ENCODE peak calls at places on chromosomes 12 and 14, in eight cellular contexts. W is NCI-H1105; H is fibroblast of lung; N is nephron progenitor cell; K is AG04450; U is activated naive CD4-positive, alpha-beta T cell; J is RWPE1; P is NCI-H82. I is an unnamed sample.

GRCh38 chr14:23408307-23408630 is 196 bp upstream of the MYH6 start:
- DNase-seq in U (no peak), K (no peak), W (no peak), J (no peak), H (no peak), P (no peak), N (no peak), I (no peak)

GRCh38 chr14:90375934-90376333 is 20.9 kb upstream of the CALM1 start:
- DNase-seq in H (no peak), W (no peak), N (no peak), J (no peak), K (no peak), P (no peak), U (no peak), I (no peak)

GRCh38 chr12:52130695-52131094 is 51.2 kb downstream of the SMIM41 start:
- DNase-seq in K (no peak), P (no peak), H (no peak), U (no peak), W (no peak), N (no peak), J (no peak), I (peak; percentile 57)

GRCh38 chr14:85415015-85415712 is 114.8 kb upstream of the FLRT2 start:
- DNase-seq in P (no peak), H (peak; percentile 86), J (peak; percentile 93), K (peak; percentile 63), U (no peak), W (peak; percentile 58), N (no peak), I (no peak)

GRCh38 chr12:52873832-52874572 is 25.2 kb upstream of the KRT78 start:
- DNase-seq in N (peak; percentile 84), H (peak; percentile 88), P (peak; percentile 28), J (peak; percentile 98), U (no peak), W (no peak), K (peak; percentile 61), I (no peak)

GRCh38 chr14:71113376-71113775 is 206.1 kb downstream of the PCNX1 start:
- DNase-seq in P (peak; percentile 14), N (no peak), K (peak; percentile 49), H (peak; percentile 30), W (no peak), J (no peak), U (no peak), I (no peak)

GRCh38 chr12:94100254-94100653 is 48.1 kb upstream of the PLXNC1 start:
- DNase-seq in W (no peak), P (no peak), U (no peak), J (peak; percentile 79), N (no peak), H (peak; percentile 51), K (no peak), I (no peak)

GRCh38 chr12:124888203-124888602 is 24.5 kb upstream of the SCARB1 start:
- DNase-seq in P (no peak), N (no peak), H (no peak), K (no peak), U (no peak), W (no peak), J (no peak), I (no peak)

GRCh38 chr14:24113801-24114535 is 609 bp upstream of the DCAF11 start:
- DNase-seq in K (peak; percentile 59), N (peak; percentile 74), W (peak; percentile 81), U (peak; percentile 57), P (peak; percentile 92), J (peak; percentile 78), H (peak; percentile 93), I (peak; percentile 84)

GRCh38 chr14:75341639-75342038 is 63.0 kb downstream of the FOS start:
- DNase-seq in H (peak; percentile 3), P (no peak), U (no peak), K (no peak), J (no peak), W (no peak), N (no peak), I (no peak)

GRCh38 chr12:13211191-13211858 is 14.8 kb downstream of the EMP1 start:
- DNase-seq in K (no peak), N (no peak), H (no peak), U (no peak), W (no peak), P (no peak), J (no peak), I (no peak)

I was measured in NCI-H524 treated with DMSO at 0.1 percent for 48 hours.